ENCODE peak calls at places on chromosomes 7 and 10, in four cellular contexts. S is KG1, E is amygdala, I is sigmoid colon. A is an unnamed sample.

GRCh38 chr10:99815611-99816010 is 33.2 kb downstream of the ABCC2 start:
- DNase-seq in S (no peak), E (no peak), I (no peak), A (peak; percentile 77)

GRCh38 chr10:21727452-21728168 is 193.6 kb downstream of the MLLT10 start:
- DNase-seq in S (no peak), E (no peak), I (no peak), A (peak; percentile 75)

GRCh38 chr10:16155761-16156322 is 281.0 kb upstream of the PTER start:
- DNase-seq in S (no peak), E (no peak), I (no peak), A (no peak)

GRCh38 chr7:31408120-31408729 is 67.7 kb upstream of the NEUROD6 start:
- DNase-seq in S (no peak), E (no peak), I (no peak), A (peak; percentile 0)

GRCh38 chr7:111953611-111954010 is 252.6 kb downstream of the DOCK4 start:
- DNase-seq in S (no peak), E (no peak), I (no peak), A (peak; percentile 12)

GRCh38 chr10:91251430-91252056 is 31.1 kb downstream of the PCGF5 start:
- DNase-seq in S (peak; percentile 58), E (no peak), I (peak; percentile 75), A (peak; percentile 65)

GRCh38 chr7:133815677-133816210 is 311.4 kb upstream of the LRGUK start:
- DNase-seq in S (no peak), E (no peak), I (no peak), A (peak; percentile 35)

GRCh38 chr10:14860782-14861181 is 17.9 kb upstream of the SUV39H2 start:
- DNase-seq in S (no peak), E (no peak), I (no peak), A (no peak)

A was measured in fibroblast of villous mesenchyme.